ENCODE peak calls at places on chromosomes 5 and 9, in five cellular contexts. Q, I, G, L and J are unnamed samples.

GRCh38 chr5:94028001-94028400 is 286.6 kb upstream of the POU5F2 start:
- DNase-seq in Q (no peak), I (no peak), G (no peak), L (no peak), J (no peak)

GRCh38 chr5:137629646-137630045 is 106.2 kb downstream of the KLHL3 start:
- DNase-seq in Q (peak; percentile 73), I (no peak), G (no peak), L (peak; percentile 76), J (no peak)

GRCh38 chr9:123426406-123426805 is 70.4 kb downstream of the CRB2 start:
- DNase-seq in Q (no peak), I (no peak), G (no peak), L (peak; percentile 38), J (no peak)

GRCh38 chr5:167710444-167711025 is 580.9 kb upstream of the WWC1 start:
- DNase-seq in Q (no peak), I (no peak), G (no peak), L (no peak), J (no peak)

GRCh38 chr5:38404667-38405276 is 146.4 kb downstream of the EGFLAM start:
- DNase-seq in Q (no peak), I (no peak), G (no peak), L (peak; percentile 53), J (no peak)

GRCh38 chr9:88312517-88313103 is 75.6 kb upstream of the SPIN1 start:
- DNase-seq in Q (no peak), I (no peak), G (no peak), L (no peak), J (no peak)

GRCh38 chr5:88683506-88684135 is 199.4 kb downstream of the MEF2C start:
- DNase-seq in Q (peak; percentile 94), I (no peak), G (peak; percentile 81), L (no peak), J (peak; percentile 87)

GRCh38 chr5:177478711-177479646 is 5.5 kb upstream of the DBN1 start:
- DNase-seq in Q (no peak), I (no peak), G (no peak), L (no peak), J (no peak)

GRCh38 chr9:6681957-6682501 is 36.5 kb upstream of the GLDC start:
- DNase-seq in Q (no peak), I (no peak), G (no peak), L (no peak), J (no peak)

GRCh38 chr9:35629597-35629996 is 11.4 kb upstream of the CD72 start:
- DNase-seq in Q (no peak), I (no peak), G (no peak), L (no peak), J (no peak)

GRCh38 chr5:175243441-175243840 is 200.5 kb downstream of the DRD1 start:
- DNase-seq in Q (no peak), I (no peak), G (no peak), L (no peak), J (no peak)

GRCh38 chr5:72265032-72265903 is 54.8 kb downstream of the MRPS27 start:
- DNase-seq in Q (no peak), I (no peak), G (no peak), L (no peak), J (no peak)

GRCh38 chr5:119315516-119315949 is 40.3 kb upstream of the TNFAIP8 start:
- DNase-seq in Q (no peak), I (no peak), G (no peak), L (peak; percentile 43), J (no peak)

GRCh38 chr9:119765632-119766031 is 396.4 kb upstream of the BRINP1 start:
- DNase-seq in Q (no peak), I (no peak), G (no peak), L (no peak), J (no peak)

GRCh38 chr5:104702212-104702611 is 1139.6 kb upstream of the NUDT12 start:
- DNase-seq in Q (no peak), I (no peak), G (no peak), L (peak; percentile 5), J (no peak)

GRCh38 chr9:104992696-104993095 is 64.7 kb upstream of the ABCA1 start:
- DNase-seq in Q (no peak), I (no peak), G (peak; percentile 63), L (no peak), J (no peak)